ENCODE peak calls at places on chromosomes 1 and 21, in four cellular contexts. D is HCT116, S is HepG2, C is K562. E is an unnamed sample.

GRCh38 chr1:160799641-160800040 is 3.7 kb downstream of the LY9 start:
- DNase-seq in C (no peak), D (no peak), S (no peak), E (no peak)

GRCh38 chr1:61318319-61319125 is 236.2 kb downstream of the NFIA start:
- DNase-seq in D (no peak), S (no peak), C (peak; percentile 62), E (no peak)

GRCh38 chr1:68132426-68133130 is 82.2 kb upstream of the DIRAS3 start:
- DNase-seq in D (no peak), C (no peak), S (no peak), E (no peak)

GRCh38 chr21:37984416-37984815 is 68.2 kb upstream of the KCNJ6 start:
- DNase-seq in S (no peak), D (no peak), C (no peak), E (no peak)

GRCh38 chr1:204705493-204705811 is 19.9 kb upstream of the LRRN2 start:
- DNase-seq in S (no peak), D (no peak), C (no peak), E (no peak)

GRCh38 chr1:117573386-117574040 is 32.3 kb upstream of the TENT5C start:
- DNase-seq in C (no peak), D (no peak), S (no peak), E (no peak)

GRCh38 chr1:23370744-23371710 is 1.4 kb upstream of the ZNF436 start:
- DNase-seq in S (no peak), C (peak; percentile 60), D (no peak), E (no peak)

GRCh38 chr1:215845224-215845902 is 278.3 kb downstream of the KCTD3 start:
- DNase-seq in S (no peak), D (peak; percentile 16), C (no peak), E (no peak)

GRCh38 chr1:218339267-218339831 is 5.8 kb upstream of the TGFB2 start:
- DNase-seq in C (no peak), S (peak; percentile 19), D (no peak), E (no peak)

GRCh38 chr1:228882785-228883450 is 147.6 kb downstream of the RHOU start:
- DNase-seq in S (no peak), C (no peak), D (no peak), E (no peak)

GRCh38 chr1:228884196-228884595 is 148.9 kb downstream of the RHOU start:
- DNase-seq in D (no peak), S (no peak), C (no peak), E (no peak)

GRCh38 chr1:228884615-228885566 is 149.6 kb downstream of the RHOU start:
- DNase-seq in D (no peak), C (no peak), S (peak; percentile 85), E (no peak)

GRCh38 chr1:228882041-228882784 is 146.9 kb downstream of the RHOU start:
- DNase-seq in S (no peak), C (no peak), D (no peak), E (no peak)

GRCh38 chr1:228883535-228883934 is 148.3 kb downstream of the RHOU start:
- DNase-seq in D (no peak), C (no peak), S (no peak), E (no peak)
- TF ChIP-seq TCF7L2 in D (no peak), C (no peak), S (no peak), E (no peak)

GRCh38 chr1:3786468-3787346 is 9.6 kb downstream of the LRRC47 start:
- DNase-seq in S (no peak), C (no peak), D (no peak), E (no peak)

GRCh38 chr1:3780901-3781300 is 8.4 kb downstream of the SMIM1 start:
- DNase-seq in S (no peak), D (no peak), C (no peak), E (no peak)

GRCh38 chr1:3785045-3785444 is 11.3 kb downstream of the LRRC47 start:
- DNase-seq in C (no peak), S (peak; percentile 89), D (no peak), E (no peak)

GRCh38 chr1:3785458-3786157 is 10.7 kb downstream of the LRRC47 start:
- DNase-seq in D (no peak), C (peak; percentile 70), S (peak; percentile 60), E (no peak)

DNA sequence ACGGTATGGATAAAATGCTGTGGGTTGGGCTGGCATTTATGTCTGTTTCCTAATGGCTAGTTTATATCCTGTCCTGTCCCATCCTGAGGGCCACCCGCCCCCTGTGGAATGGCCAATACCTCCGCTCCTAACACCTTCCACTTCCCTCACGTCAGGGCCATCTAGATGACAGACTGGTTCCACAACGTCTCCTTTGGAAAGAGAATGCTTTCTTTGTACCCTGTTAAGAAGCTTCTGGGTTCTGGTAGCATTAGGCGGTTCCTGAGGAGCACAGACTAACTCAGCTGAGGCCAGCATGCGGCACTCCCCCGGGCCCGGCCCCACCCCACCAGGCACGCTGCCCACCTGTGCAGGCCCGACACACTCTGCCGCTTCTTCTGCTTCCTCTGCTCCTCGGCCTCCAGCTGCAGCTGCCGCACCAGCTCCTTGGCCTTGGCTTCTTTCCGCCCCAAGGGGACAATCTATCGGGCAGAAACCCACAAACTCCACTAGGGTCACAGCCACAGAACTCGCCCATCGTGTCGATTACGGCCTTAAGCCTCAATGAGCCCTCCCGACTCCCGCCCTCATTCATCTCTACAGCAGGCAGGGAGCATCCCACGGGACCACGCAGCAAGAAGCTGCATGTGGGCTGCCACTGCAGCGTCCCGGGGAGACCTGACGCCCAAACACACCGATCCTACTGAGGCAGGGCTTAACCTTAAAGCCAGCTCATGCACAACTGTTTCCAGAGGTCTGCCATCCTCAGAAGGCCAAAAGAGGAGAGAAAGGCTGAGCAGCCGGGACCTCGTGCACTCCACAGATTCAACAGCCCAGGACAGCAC is 11.3 kb downstream of the SMIM1 start:
- DNase-seq in C (no peak), D (no peak), S (no peak), E (no peak)
- TF ChIP-seq POLR2AphosphoS5 in C (no peak), D (no peak), S (no peak), E (no peak)

GRCh38 chr1:89274431-89274857 is 1.8 kb upstream of the GBP5 start:
- DNase-seq in D (no peak), S (no peak), C (no peak), E (no peak)
- H3K4me3 ChIP-seq in D (no peak overlapping the region), S (no peak overlapping the region), C (no peak overlapping the region), E (no peak overlapping the region)

DNA sequence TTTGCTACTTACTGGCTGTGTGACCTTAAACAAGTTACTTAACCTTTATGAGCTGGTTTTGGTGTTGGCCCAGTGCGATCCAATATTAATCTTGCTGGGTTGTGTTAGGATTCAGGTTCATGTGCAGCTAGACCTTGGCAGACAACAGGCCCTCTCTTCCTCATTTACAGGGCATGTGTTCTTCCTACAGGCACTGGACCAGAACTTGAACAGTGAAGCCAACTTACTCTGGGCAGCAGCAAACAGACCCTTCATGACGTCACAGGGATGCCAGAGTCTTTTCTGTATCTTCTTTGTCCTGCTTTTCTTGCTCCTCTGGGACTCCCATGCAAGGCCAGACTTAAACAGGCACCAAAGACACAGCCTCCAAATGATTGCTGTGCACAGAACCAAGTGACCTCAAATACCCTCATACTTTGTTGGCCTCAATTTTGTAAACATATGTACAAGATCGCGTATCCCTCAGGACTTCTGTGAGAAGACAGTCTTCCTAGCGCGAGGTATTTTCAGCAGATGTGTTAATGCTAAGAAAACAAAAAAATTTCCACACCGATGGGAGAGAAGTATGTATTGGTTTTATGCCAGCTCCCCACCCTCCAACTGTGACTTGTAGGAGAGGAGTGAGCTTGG is 73.7 kb downstream of the URB2 start:
- DNase-seq in C (no peak), S (no peak), D (no peak), E (no peak)
- TF ChIP-seq TCF7L2 in C (no peak), S (no peak), D (no peak), E (no peak)

E was measured in Panc1.